ENCODE peak calls at places on chromosome 7, in ten cellular contexts. One of them, this sample, is unnamed.

GRCh38 chr7:119270045-119270464 is 1002.9 kb upstream of the KCND2 start:
- DNase-seq in heart left ventricle: no peak
- DNase-seq in spleen: peak; percentile 21
- DNase-seq in stomach: peak; percentile 57
- DNase-seq in HepG2: peak; percentile 66
- DNase-seq in A549: peak; percentile 71
- DNase-seq in lower leg skin: peak; percentile 21
- DNase-seq in sigmoid colon: peak; percentile 57
- DNase-seq in transverse colon: peak; percentile 19
- DNase-seq in NB4: peak; percentile 77
- DNase-seq in this sample: no peak

GRCh38 chr7:129779602-129780256 is 168.2 kb downstream of the NRF1 start:
- DNase-seq in stomach: peak; percentile 72
- DNase-seq in A549: no peak
- DNase-seq in HepG2: peak; percentile 61
- DNase-seq in transverse colon: peak; percentile 49
- DNase-seq in heart left ventricle: no peak
- DNase-seq in NB4: no peak
- DNase-seq in sigmoid colon: no peak
- DNase-seq in spleen: peak; percentile 81
- DNase-seq in lower leg skin: no peak
- DNase-seq in this sample: no peak

GRCh38 chr7:98180751-98181150 is 30.5 kb upstream of the BHLHA15 start:
- DNase-seq in spleen: no peak
- DNase-seq in sigmoid colon: no peak
- DNase-seq in transverse colon: no peak
- DNase-seq in stomach: no peak
- DNase-seq in A549: no peak
- DNase-seq in HepG2: no peak
- DNase-seq in NB4: no peak
- DNase-seq in heart left ventricle: no peak
- DNase-seq in lower leg skin: no peak
- DNase-seq in this sample: no peak

GRCh38 chr7:129969881-129970446 is 17.2 kb upstream of the UBE2H start:
- DNase-seq in stomach: no peak
- DNase-seq in NB4: no peak
- DNase-seq in sigmoid colon: no peak
- DNase-seq in heart left ventricle: no peak
- DNase-seq in HepG2: no peak
- DNase-seq in lower leg skin: peak; percentile 70
- DNase-seq in spleen: peak; percentile 19
- DNase-seq in transverse colon: peak; percentile 41
- DNase-seq in A549: peak; percentile 88
- DNase-seq in this sample: no peak

GRCh38 chr7:149819141-149819960 is 18.8 kb upstream of the ZNF862 start:
- DNase-seq in lower leg skin: no peak
- DNase-seq in HepG2: no peak
- DNase-seq in sigmoid colon: no peak
- DNase-seq in transverse colon: no peak
- DNase-seq in A549: no peak
- DNase-seq in stomach: no peak
- DNase-seq in spleen: peak; percentile 69
- DNase-seq in heart left ventricle: peak; percentile 18
- DNase-seq in NB4: no peak
- DNase-seq in this sample: no peak

GRCh38 chr7:123757095-123757494 is 8.3 kb upstream of the WASL start:
- DNase-seq in spleen: no peak
- DNase-seq in HepG2: no peak
- DNase-seq in transverse colon: no peak
- DNase-seq in A549: no peak
- DNase-seq in NB4: no peak
- DNase-seq in sigmoid colon: no peak
- DNase-seq in heart left ventricle: no peak
- DNase-seq in stomach: no peak
- DNase-seq in lower leg skin: no peak
- DNase-seq in this sample: no peak

GRCh38 chr7:139613971-139614411 is 90.5 kb downstream of the CLEC2L start:
- DNase-seq in A549: no peak
- DNase-seq in spleen: no peak
- DNase-seq in sigmoid colon: no peak
- DNase-seq in transverse colon: no peak
- DNase-seq in lower leg skin: no peak
- DNase-seq in HepG2: no peak
- DNase-seq in heart left ventricle: no peak
- DNase-seq in NB4: no peak
- DNase-seq in stomach: no peak
- DNase-seq in this sample: no peak

GRCh38 chr7:139153832-139154231 is 44.3 kb upstream of the ZC3HAV1 start:
- DNase-seq in NB4: peak; percentile 36
- DNase-seq in sigmoid colon: no peak
- DNase-seq in lower leg skin: no peak
- DNase-seq in HepG2: no peak
- DNase-seq in transverse colon: no peak
- DNase-seq in heart left ventricle: no peak
- DNase-seq in spleen: no peak
- DNase-seq in A549: peak; percentile 4
- DNase-seq in stomach: no peak
- DNase-seq in this sample: no peak

DNA sequence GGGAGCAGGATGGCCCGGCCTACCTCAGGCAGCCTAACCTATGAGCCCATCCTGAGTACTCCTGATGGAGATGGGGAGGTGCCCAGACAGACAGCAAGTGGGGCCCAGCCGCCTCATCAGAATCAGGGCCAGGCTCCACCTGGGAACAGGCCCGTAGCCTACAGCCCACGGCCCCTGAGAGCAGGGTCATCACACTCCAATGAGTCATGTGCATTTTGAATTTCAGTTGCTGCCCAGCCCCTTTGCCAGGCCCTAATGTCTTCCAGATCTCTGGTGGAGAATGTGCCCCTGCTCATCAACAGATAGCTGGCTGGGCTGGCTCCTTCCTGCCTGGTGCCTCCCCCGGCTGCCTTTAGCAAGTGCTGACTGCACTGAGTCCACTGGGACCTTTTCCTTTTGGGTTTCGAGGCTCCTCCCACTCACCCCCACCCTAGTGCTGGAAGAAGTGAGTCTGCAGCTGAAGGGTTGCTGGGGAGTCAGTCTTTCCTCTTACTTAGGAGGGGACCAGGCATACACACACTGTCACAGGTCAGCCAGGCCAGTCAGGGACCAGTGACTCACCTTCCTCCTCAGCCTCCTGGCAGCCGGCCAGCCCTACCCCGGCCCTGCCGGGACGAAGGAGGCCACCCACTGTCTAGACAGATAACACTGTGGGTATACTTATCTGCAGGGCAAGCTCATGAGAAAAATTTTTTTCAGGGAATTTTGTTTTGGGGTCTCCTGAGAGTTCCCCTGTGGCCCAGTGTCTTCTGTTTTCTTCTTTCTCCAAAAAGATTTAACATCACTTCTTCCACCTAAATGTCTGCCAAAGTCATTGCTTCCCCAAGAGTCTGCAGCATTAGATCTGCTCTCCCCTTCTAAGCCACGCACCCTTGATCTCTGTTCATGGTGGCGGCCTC is 9.1 kb upstream of the ASIC3 start:
- DNase-seq in lower leg skin: no peak
- DNase-seq in heart left ventricle: peak; percentile 59
- DNase-seq in sigmoid colon: peak; percentile 87
- DNase-seq in NB4: peak; percentile 99
- DNase-seq in transverse colon: peak; percentile 64
- DNase-seq in stomach: peak; percentile 72
- DNase-seq in spleen: no peak
- DNase-seq in HepG2: peak; percentile 67
- DNase-seq in A549: peak; percentile 93
- DNase-seq in this sample: peak; percentile 80
- TF ChIP-seq POLR2A in lower leg skin: no peak
- TF ChIP-seq POLR2A in heart left ventricle: peak; percentile 33
- TF ChIP-seq POLR2A in sigmoid colon: no peak
- TF ChIP-seq POLR2A in NB4: no peak
- TF ChIP-seq POLR2A in transverse colon: no peak
- TF ChIP-seq POLR2A in stomach: no peak
- TF ChIP-seq POLR2A in spleen: no peak
- TF ChIP-seq POLR2A in HepG2: no peak
- TF ChIP-seq POLR2A in A549: peak; percentile 48
- TF ChIP-seq POLR2A in this sample: no peak

DNA sequence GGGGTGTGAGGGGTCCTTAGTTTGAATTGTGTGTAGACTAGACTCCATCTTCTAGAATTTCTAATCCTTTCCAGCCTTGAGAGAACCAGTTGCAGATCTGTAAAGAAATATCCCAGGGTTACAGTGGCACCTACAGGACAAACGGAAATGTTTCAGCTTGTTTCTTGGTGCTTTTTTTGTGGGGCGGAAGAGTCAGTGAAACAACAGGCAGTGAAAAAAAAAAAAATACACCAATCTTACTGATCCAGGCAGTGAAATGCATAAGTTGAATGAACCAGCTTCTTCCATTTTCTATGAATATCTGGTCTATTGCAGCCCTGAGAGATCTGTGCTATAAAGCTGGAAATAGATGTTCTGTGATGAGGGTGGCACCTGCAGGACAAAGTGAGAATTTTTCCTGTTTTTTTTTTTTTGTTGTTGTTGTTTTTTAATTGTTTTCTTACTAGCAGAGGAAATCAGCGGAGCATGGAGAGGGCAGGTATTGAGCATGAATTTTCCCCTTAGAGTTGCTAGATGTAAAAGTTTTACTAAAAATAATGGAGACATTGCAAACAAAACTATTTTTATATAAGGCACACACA is 81.9 kb upstream of the DYNC1I1 start:
- DNase-seq in HepG2: peak; percentile 47
- DNase-seq in A549: peak; percentile 73
- DNase-seq in transverse colon: no peak
- DNase-seq in stomach: no peak
- DNase-seq in lower leg skin: no peak
- DNase-seq in spleen: no peak
- DNase-seq in heart left ventricle: no peak
- DNase-seq in NB4: peak; percentile 54
- DNase-seq in sigmoid colon: no peak
- DNase-seq in this sample: no peak
- H3K4me3 ChIP-seq in HepG2: no peak overlapping the region
- H3K4me3 ChIP-seq in A549: peak overlapping the region; percentile 12
- H3K4me3 ChIP-seq in transverse colon: no peak overlapping the region
- H3K4me3 ChIP-seq in stomach: no peak overlapping the region
- H3K4me3 ChIP-seq in lower leg skin: no peak overlapping the region
- H3K4me3 ChIP-seq in spleen: no peak overlapping the region
- H3K4me3 ChIP-seq in heart left ventricle: no peak overlapping the region
- H3K4me3 ChIP-seq in NB4: no peak overlapping the region
- H3K4me3 ChIP-seq in sigmoid colon: no peak overlapping the region
- H3K4me3 ChIP-seq in this sample: no peak overlapping the region

GRCh38 chr7:99438573-99439480 is at the start of the genes CPSF4 and PTCD1:
- DNase-seq in HepG2: peak; percentile 90
- DNase-seq in sigmoid colon: peak; percentile 98
- DNase-seq in spleen: peak; percentile 99
- DNase-seq in lower leg skin: peak; percentile 93
- DNase-seq in stomach: peak; percentile 96
- DNase-seq in NB4: peak; percentile 99
- DNase-seq in heart left ventricle: peak; percentile 97
- DNase-seq in transverse colon: peak; percentile 96
- DNase-seq in A549: peak; percentile 93
- DNase-seq in this sample: peak; percentile 89
- TF ChIP-seq POLR2A in HepG2: peak; percentile 52
- TF ChIP-seq POLR2A in sigmoid colon: peak; percentile 28
- TF ChIP-seq POLR2A in spleen: no peak
- TF ChIP-seq POLR2A in lower leg skin: no peak
- TF ChIP-seq POLR2A in stomach: no peak
- TF ChIP-seq POLR2A in NB4: peak; percentile 94
- TF ChIP-seq POLR2A in heart left ventricle: peak; percentile 59
- TF ChIP-seq POLR2A in transverse colon: peak; percentile 49
- TF ChIP-seq POLR2A in A549: peak; percentile 64
- TF ChIP-seq POLR2A in this sample: peak; percentile 45

GRCh38 chr7:116515584-116515983 is 9.3 kb upstream of the CAV1 start:
- DNase-seq in lower leg skin: no peak
- DNase-seq in sigmoid colon: no peak
- DNase-seq in spleen: no peak
- DNase-seq in A549: no peak
- DNase-seq in transverse colon: no peak
- DNase-seq in NB4: no peak
- DNase-seq in stomach: no peak
- DNase-seq in HepG2: no peak
- DNase-seq in heart left ventricle: no peak
- DNase-seq in this sample: no peak

GRCh38 chr7:116509982-116510579 is 10.5 kb downstream of the CAV2 start:
- DNase-seq in stomach: no peak
- DNase-seq in spleen: no peak
- DNase-seq in HepG2: no peak
- DNase-seq in A549: no peak
- DNase-seq in transverse colon: no peak
- DNase-seq in NB4: no peak
- DNase-seq in heart left ventricle: no peak
- DNase-seq in sigmoid colon: no peak
- DNase-seq in lower leg skin: no peak
- DNase-seq in this sample: no peak

GRCh38 chr7:116510795-116511194 is 11.3 kb downstream of the CAV2 start:
- DNase-seq in A549: no peak
- DNase-seq in HepG2: no peak
- DNase-seq in sigmoid colon: no peak
- DNase-seq in NB4: no peak
- DNase-seq in transverse colon: no peak
- DNase-seq in stomach: no peak
- DNase-seq in heart left ventricle: no peak
- DNase-seq in spleen: no peak
- DNase-seq in lower leg skin: no peak
- DNase-seq in this sample: no peak

GRCh38 chr7:116512524-116513188 is 12.2 kb upstream of the CAV1 start:
- DNase-seq in lower leg skin: no peak
- DNase-seq in sigmoid colon: no peak
- DNase-seq in spleen: no peak
- DNase-seq in NB4: no peak
- DNase-seq in HepG2: no peak
- DNase-seq in transverse colon: no peak
- DNase-seq in heart left ventricle: no peak
- DNase-seq in stomach: no peak
- DNase-seq in A549: no peak
- DNase-seq in this sample: no peak

DNA sequence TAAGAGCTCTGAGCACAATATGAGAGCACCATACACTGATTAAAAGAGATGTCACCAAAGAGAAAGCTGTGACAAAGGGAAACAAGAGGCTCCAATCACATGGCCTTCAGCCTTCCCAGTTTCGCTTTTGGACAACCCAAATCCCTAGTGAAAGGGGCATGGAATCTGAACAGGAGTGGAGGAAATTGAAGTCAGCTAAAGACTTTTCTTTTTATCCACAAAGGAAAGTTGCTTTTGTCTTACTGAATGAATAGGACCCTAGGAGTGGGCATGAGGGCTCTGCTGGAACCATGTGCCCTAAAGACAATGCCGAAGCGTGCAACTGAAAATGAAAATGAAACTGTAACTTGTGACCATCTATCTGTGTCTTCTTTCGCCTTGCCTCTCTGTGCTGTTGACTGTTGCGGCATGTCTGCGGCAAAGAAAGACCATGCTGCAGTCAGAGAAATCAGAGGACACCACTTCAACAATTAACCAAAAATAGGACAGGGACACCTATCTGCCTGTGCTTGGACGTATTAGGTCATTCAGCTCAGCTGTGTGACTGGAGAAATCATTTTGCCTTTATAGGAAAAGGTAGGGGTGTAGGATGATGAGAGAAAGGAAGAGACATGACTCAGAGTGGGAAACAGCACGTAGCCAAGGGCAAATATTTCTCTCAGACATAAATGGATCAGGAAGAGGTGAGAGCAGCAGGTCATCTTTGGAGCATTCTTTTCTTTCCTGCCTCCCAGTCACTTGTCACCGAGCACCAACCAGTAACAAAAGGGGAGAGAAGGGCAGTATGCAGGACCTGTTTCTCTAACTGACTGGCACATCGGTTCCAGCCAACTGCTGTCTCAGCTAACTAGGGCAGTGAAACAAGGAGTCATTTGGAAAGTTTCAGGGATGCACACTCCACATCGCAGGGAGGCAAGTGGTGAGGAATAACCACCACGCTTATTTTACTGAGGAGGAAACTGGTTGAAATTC is 12.3 kb downstream of the CAV2 start:
- DNase-seq in NB4: peak; percentile 68
- DNase-seq in sigmoid colon: no peak
- DNase-seq in HepG2: peak; percentile 10
- DNase-seq in stomach: no peak
- DNase-seq in heart left ventricle: peak; percentile 58
- DNase-seq in transverse colon: no peak
- DNase-seq in A549: peak; percentile 82
- DNase-seq in spleen: no peak
- DNase-seq in lower leg skin: no peak
- DNase-seq in this sample: peak; percentile 38
- H3K4me3 ChIP-seq in NB4: peak overlapping the region; percentile 73
- H3K4me3 ChIP-seq in sigmoid colon: peak overlapping the region; percentile 34
- H3K4me3 ChIP-seq in HepG2: peak overlapping the region; percentile 66
- H3K4me3 ChIP-seq in stomach: peak overlapping the region; percentile 29
- H3K4me3 ChIP-seq in heart left ventricle: peak overlapping the region; percentile 55
- H3K4me3 ChIP-seq in transverse colon: peak overlapping the region; percentile 26
- H3K4me3 ChIP-seq in A549: peak overlapping the region; percentile 39
- H3K4me3 ChIP-seq in spleen: peak overlapping the region; percentile 52
- H3K4me3 ChIP-seq in lower leg skin: no peak overlapping the region
- H3K4me3 ChIP-seq in this sample: peak overlapping the region; percentile 47